ENCODE peak calls at places on chromosome 9, in four cellular contexts. G, Y, N and X are unnamed samples.

GRCh38 chr9:20692554-20692953 is 8.5 kb downstream of the FOCAD start:
- DNase-seq in G (no peak), Y (no peak), N (no peak), X (no peak)

GRCh38 chr9:127418037-127418471 is 6.1 kb upstream of the ZNF79 start:
- DNase-seq in G (peak; percentile 21), Y (no peak), N (no peak), X (peak; percentile 20)

GRCh38 chr9:97556721-97557605 is 55.5 kb downstream of the TMOD1 start:
- DNase-seq in G (no peak), Y (no peak), N (no peak), X (no peak)

GRCh38 chr9:122261469-122261881 is 3.2 kb downstream of the RBM18 start:
- DNase-seq in G (peak; percentile 73), Y (peak; percentile 89), N (peak; percentile 59), X (no peak)

GRCh38 chr9:70902171-70902570 is 219.2 kb downstream of the TRPM3 start:
- DNase-seq in G (no peak), Y (no peak), N (no peak), X (no peak)

GRCh38 chr9:105296889-105297288 is 52.4 kb downstream of the SLC44A1 start:
- DNase-seq in G (peak; percentile 96), Y (peak; percentile 97), N (peak; percentile 71), X (no peak)

GRCh38 chr9:129040113-129040643 is 3.8 kb downstream of the MIGA2 start:
- DNase-seq in G (no peak), Y (no peak), N (no peak), X (no peak)

GRCh38 chr9:96215841-96216240 is 86.1 kb downstream of the HSD17B3 start:
- DNase-seq in G (no peak), Y (no peak), N (no peak), X (no peak)

GRCh38 chr9:27125030-27125429 is 16.0 kb downstream of the TEK start:
- DNase-seq in G (peak; percentile 94), Y (peak; percentile 88), N (peak; percentile 47), X (no peak)

GRCh38 chr9:101458955-101459631 is 23.5 kb upstream of the ALDOB start:
- DNase-seq in G (peak; percentile 87), Y (peak; percentile 92), N (peak; percentile 52), X (peak; percentile 35)

GRCh38 chr9:127928232-127929043 is 2.1 kb downstream of the PIP5KL1 start:
- DNase-seq in G (no peak), Y (no peak), N (no peak), X (no peak)

GRCh38 chr9:18261143-18261542 is 212.8 kb upstream of the ADAMTSL1 start:
- DNase-seq in G (no peak), Y (peak; percentile 29), N (no peak), X (no peak)

GRCh38 chr9:82170079-82170662 is 181.6 kb downstream of the SPATA31D1 start:
- DNase-seq in G (peak; percentile 7), Y (peak; percentile 49), N (peak; percentile 60), X (no peak)

GRCh38 chr9:614421-614820 is 227.1 kb upstream of the DMRT1 start:
- DNase-seq in G (peak; percentile 15), Y (peak; percentile 34), N (no peak), X (no peak)

GRCh38 chr9:14278291-14278721 is 35.6 kb downstream of the NFIB start:
- DNase-seq in G (peak; percentile 87), Y (peak; percentile 71), N (peak; percentile 80), X (no peak)

GRCh38 chr9:119884411-119884810 is 515.2 kb upstream of the BRINP1 start:
- DNase-seq in G (peak; percentile 38), Y (no peak), N (no peak), X (no peak)

GRCh38 chr9:72476100-72476499 is 45.3 kb upstream of the TMC1 start:
- DNase-seq in G (no peak), Y (no peak), N (no peak), X (no peak)

GRCh38 chr9:37032713-37033112 is 1.4 kb downstream of the PAX5 start:
- DNase-seq in G (no peak), Y (no peak), N (no peak), X (no peak)